ENCODE peak calls at places on chromosomes 1 and 21, in six cellular contexts. U is NT2/D1, K is kidney epithelial cell, G is heart right ventricle, Q is PC-3, P is endodermal cell. B is an unnamed sample. For H3K36me3, the result is how much of the 10 kb centered on the place peaks cover.

GRCh38 chr1:117061986-117062415 is 1.9 kb downstream of the TTF2 start:
- DNase-seq in U (no peak), K (peak), G (no peak), Q (peak), P (no peak), B (no peak)

GRCh38 chr1:235998812-235999211 is 66.1 kb downstream of the NID1 start:
- DNase-seq in U (no peak), K (no peak), G (no peak), Q (peak), P (no peak), B (no peak)

GRCh38 chr1:203676455-203676854 is 49.8 kb downstream of the ATP2B4 start:
- DNase-seq in U (no peak), K (no peak), G (no peak), Q (no peak), P (peak), B (peak)

GRCh38 chr1:159924791-159925712 is at the start of gene TAGLN2:
- DNase-seq in U (peak), K (peak), G (peak), Q (peak), P (peak), B (peak)

GRCh38 chr1:15573477-15573876 is 11.4 kb downstream of the AGMAT start:
- DNase-seq in U (no peak), K (no peak), G (no peak), Q (no peak), P (no peak), B (no peak)

GRCh38 chr1:190084552-190084951 is 393.1 kb downstream of the BRINP3 start:
- DNase-seq in U (peak), K (no peak), G (no peak), Q (peak), P (peak), B (peak)

GRCh38 chr1:39654291-39654690 is 14.8 kb upstream of the HEYL start:
- DNase-seq in U (no peak), K (no peak), G (no peak), Q (no peak), P (no peak), B (no peak)

GRCh38 chr1:81836007-81836626 is 35.4 kb downstream of the ADGRL2 start:
- DNase-seq in U (no peak), K (no peak), G (no peak), Q (no peak), P (no peak), B (no peak)

GRCh38 chr1:13823936-13824335 is 123.9 kb downstream of the PRDM2 start:
- DNase-seq in U (no peak), K (no peak), G (no peak), Q (no peak), P (no peak), B (no peak)

GRCh38 chr1:14390816-14391215 is 207.7 kb upstream of the KAZN start:
- DNase-seq in U (no peak), K (no peak), G (no peak), Q (no peak), P (no peak), B (no peak)

GRCh38 chr1:84598418-84598817 is 24.2 kb upstream of the CTBS start:
- DNase-seq in U (no peak), K (no peak), G (no peak), Q (no peak), P (no peak), B (no peak)

GRCh38 chr1:93672069-93672468 is 9.6 kb downstream of the BCAR3 start:
- DNase-seq in U (no peak), K (no peak), G (peak), Q (peak), P (no peak), B (no peak)

GRCh38 chr1:197798492-197798891 is 23.2 kb upstream of the DENND1B start:
- DNase-seq in U (no peak), K (no peak), G (no peak), Q (no peak), P (no peak), B (no peak)

GRCh38 chr1:169144941-169145626 is 38.6 kb downstream of the ATP1B1 start:
- DNase-seq in U (no peak), K (no peak), G (no peak), Q (no peak), P (no peak), B (no peak)

GRCh38 chr1:15016001-15016400 is 137.5 kb upstream of the TMEM51 start:
- DNase-seq in U (no peak), K (no peak), G (no peak), Q (no peak), P (no peak), B (no peak)

GRCh38 chr1:93080424-93080823 is 1.3 kb downstream of the MTF2 start:
- DNase-seq in U (no peak), K (peak), G (no peak), Q (peak), P (no peak), B (peak)

GRCh38 chr1:173285046-173285445 is 77.9 kb upstream of the TNFSF4 start:
- DNase-seq in U (no peak), K (no peak), G (no peak), Q (no peak), P (no peak), B (no peak)

GRCh38 chr1:211724711-211725196 is 49.3 kb upstream of the NEK2 start:
- DNase-seq in U (no peak), K (no peak), G (no peak), Q (no peak), P (no peak), B (no peak)

GRCh38 chr1:194658090-194658439 is 1471.7 kb upstream of the B3GALT2 start:
- DNase-seq in U (no peak), K (peak), G (no peak), Q (peak), P (no peak), B (no peak)

GRCh38 chr1:35278886-35279554 is 10.5 kb downstream of the ZMYM4 start:
- DNase-seq in U (no peak), K (no peak), G (no peak), Q (no peak), P (no peak), B (no peak)

GRCh38 chr1:242178924-242179708 is 180.2 kb upstream of the MAP1LC3C start:
- DNase-seq in U (peak), K (no peak), G (no peak), Q (no peak), P (no peak), B (peak)

GRCh38 chr1:6198646-6199297 is 623 bp downstream of the RPL22 start:
- DNase-seq in U (no peak), K (no peak), G (no peak), Q (no peak), P (no peak), B (no peak)

GRCh38 chr1:162292422-162292849 is 84.2 kb downstream of the SPATA46 start:
- DNase-seq in U (no peak), K (peak), G (no peak), Q (no peak), P (no peak), B (no peak)

GRCh38 chr1:113675299-113675698 is 84.0 kb downstream of the PHTF1 start:
- DNase-seq in U (no peak), K (no peak), G (no peak), Q (peak), P (no peak), B (no peak)

GRCh38 chr1:173301507-173301906 is 94.4 kb upstream of the TNFSF4 start:
- DNase-seq in U (no peak), K (no peak), G (no peak), Q (peak), P (no peak), B (no peak)

GRCh38 chr1:30735668-30736498 is 12.5 kb upstream of the MATN1 start:
- DNase-seq in U (no peak), K (no peak), G (no peak), Q (no peak), P (no peak), B (no peak)

DNA sequence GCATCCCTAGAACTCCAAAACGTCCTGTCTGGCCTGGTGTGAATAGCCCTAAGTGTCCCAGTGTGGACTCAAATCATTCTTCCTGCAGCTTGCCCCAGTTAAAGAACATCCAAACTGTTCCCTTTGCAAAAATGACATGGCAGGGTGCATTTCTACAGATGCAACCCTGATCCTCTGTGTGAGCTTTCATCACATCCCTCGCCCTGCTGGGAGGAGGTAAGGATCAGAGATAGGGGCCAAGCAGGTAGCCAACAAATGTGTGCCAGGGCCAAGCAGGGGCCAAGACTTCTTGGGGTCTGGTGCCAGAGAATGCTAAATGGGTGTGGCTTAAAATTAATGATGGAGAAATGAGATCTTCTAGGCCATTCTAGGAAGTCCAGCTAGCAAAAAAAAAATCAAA is 27.1 kb upstream of the MPZL1 start:
- DNase-seq in U (no peak), K (no peak), G (no peak), Q (no peak), P (no peak), B (no peak)
- H3K36me3 ChIP-seq in U (under half), K (under half), G (under half), Q (under half), P (under half), B (under half)

GRCh38 chr1:36287595-36287994 is 18.6 kb upstream of the SH3D21 start:
- DNase-seq in U (no peak), K (no peak), G (no peak), Q (no peak), P (no peak), B (no peak)
- H3K36me3 ChIP-seq in U (half or more), K (under half), G (under half), Q (half or more), P (half or more), B (under half)

GRCh38 chr1:68481041-68481440 is 15.8 kb downstream of the DEPDC1 start:
- DNase-seq in U (no peak), K (no peak), G (no peak), Q (peak), P (no peak), B (no peak)
- H3K36me3 ChIP-seq in U (half or more), K (under half), G (under half), Q (half or more), P (half or more), B (under half)

GRCh38 chr21:41809891-41810596 is 43.2 kb upstream of the RIPK4 start:
- DNase-seq in U (no peak), K (no peak), G (no peak), Q (no peak), P (no peak), B (peak)
- H3K36me3 ChIP-seq in U (under half), K (under half), G (under half), Q (under half), P (under half), B (under half)

DNA sequence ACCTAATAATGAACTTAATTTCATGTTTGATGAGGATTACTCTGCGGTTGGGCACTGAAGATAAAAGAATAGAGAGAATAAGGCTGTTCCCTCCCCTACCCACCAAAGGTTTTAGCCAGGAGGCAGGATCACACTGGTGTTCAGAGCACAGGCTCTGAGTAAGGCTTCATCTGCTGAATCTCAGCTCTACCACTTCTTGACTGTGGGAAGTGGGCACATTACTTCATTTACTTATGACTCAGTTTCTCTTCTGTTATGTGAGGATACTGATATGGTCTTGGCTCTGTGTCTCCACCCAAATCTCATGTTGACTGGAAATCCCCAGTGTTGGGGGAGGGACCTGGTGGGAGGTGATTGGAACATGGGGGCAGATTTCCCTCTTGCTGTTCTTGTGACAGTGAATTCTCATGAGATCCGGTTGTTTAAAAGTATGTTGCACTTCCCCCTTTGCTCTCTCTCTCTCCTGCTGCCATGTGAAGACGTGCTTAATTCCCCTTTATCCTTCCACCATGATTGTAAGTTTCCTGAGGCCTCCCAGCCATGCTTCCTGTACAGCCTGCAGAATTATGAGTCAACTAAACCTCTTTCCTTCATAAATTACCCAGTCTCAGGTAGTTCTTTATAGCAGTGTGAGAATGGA is 79.7 kb downstream of the SMYD2 start:
- DNase-seq in U (no peak), K (no peak), G (no peak), Q (no peak), P (peak), B (no peak)
- H3K36me3 ChIP-seq in U (half or more), K (under half), G (under half), Q (half or more), P (half or more), B (under half)

GRCh38 chr1:64866689-64867088 is 99.7 kb downstream of the JAK1 start:
- DNase-seq in U (no peak), K (no peak), G (no peak), Q (no peak), P (no peak), B (no peak)
- H3K36me3 ChIP-seq in U (half or more), K (under half), G (under half), Q (under half), P (under half), B (under half)

GRCh38 chr1:180028864-180029263 is 74.3 kb downstream of the CEP350 start:
- DNase-seq in U (no peak), K (no peak), G (no peak), Q (no peak), P (no peak), B (no peak)
- H3K36me3 ChIP-seq in U (half or more), K (under half), G (under half), Q (under half), P (half or more), B (under half)

GRCh38 chr21:34835526-34835925 is 166.7 kb downstream of the CLIC6 start:
- DNase-seq in U (peak), K (no peak), G (no peak), Q (no peak), P (peak), B (peak)

GRCh38 chr21:34834852-34835501 is 166.2 kb downstream of the CLIC6 start:
- DNase-seq in U (no peak), K (no peak), G (no peak), Q (no peak), P (no peak), B (no peak)

GRCh38 chr21:34836103-34836932 is 167.5 kb downstream of the CLIC6 start:
- DNase-seq in U (no peak), K (peak), G (no peak), Q (peak), P (peak), B (no peak)

GRCh38 chr21:34839070-34839820 is 170.5 kb downstream of the CLIC6 start:
- DNase-seq in U (no peak), K (no peak), G (no peak), Q (no peak), P (peak), B (no peak)

GRCh38 chr21:34836933-34837505 is 168.2 kb downstream of the CLIC6 start:
- DNase-seq in U (no peak), K (no peak), G (no peak), Q (no peak), P (peak), B (no peak)
- H3K36me3 ChIP-seq in U (half or more), K (under half), G (under half), Q (half or more), P (under half), B (under half)

GRCh38 chr1:26938004-26938658 is 16.6 kb downstream of the NUDC start:
- DNase-seq in U (no peak), K (no peak), G (peak), Q (no peak), P (no peak), B (no peak)

GRCh38 chr1:26932536-26932935 is 11.0 kb downstream of the NUDC start:
- DNase-seq in U (no peak), K (no peak), G (no peak), Q (no peak), P (no peak), B (no peak)

GRCh38 chr1:26941311-26941710 is 19.0 kb downstream of the KDF1 start:
- DNase-seq in U (no peak), K (no peak), G (peak), Q (no peak), P (no peak), B (no peak)

GRCh38 chr1:26938659-26939025 is 17.1 kb downstream of the NUDC start:
- DNase-seq in U (no peak), K (no peak), G (no peak), Q (no peak), P (no peak), B (no peak)

GRCh38 chr1:26936823-26937222 is 15.3 kb downstream of the NUDC start:
- DNase-seq in U (no peak), K (no peak), G (no peak), Q (no peak), P (no peak), B (no peak)
- H3K36me3 ChIP-seq in U (half or more), K (under half), G (under half), Q (under half), P (half or more), B (under half)